ENCODE peak calls at places on chromosomes 11 and 22, in nine cellular contexts. B is A549, K is fibroblast of mammary gland, Q is IMR-90, F is body of pancreas, Y is Calu3, X is spleen, Z is prostate gland, G is B cell. M is an unnamed sample.

GRCh38 chr11:69492201-69492991 is 10.9 kb downstream of the LINC01488 start:
- DNase-seq in K (peak; percentile 43), Y (no peak), F (no peak), B (no peak), Q (peak; percentile 41), Z (no peak), X (peak; percentile 45), G (no peak), M (no peak)

GRCh38 chr11:66685276-66686099 is 7.8 kb upstream of the RBM4B start:
- DNase-seq in F (no peak), Y (no peak), Q (no peak), X (peak; percentile 71), Z (no peak), B (no peak), G (no peak), K (no peak), M (no peak)

GRCh38 chr11:59520741-59521140 is 9.4 kb downstream of the OR4D9 start:
- DNase-seq in K (no peak), B (no peak), G (no peak), Q (no peak), F (no peak), Y (no peak), Z (no peak), X (no peak), M (no peak)

GRCh38 chr11:8577791-8578581 is 16.0 kb downstream of the STK33 start:
- DNase-seq in Y (no peak), K (peak; percentile 56), Z (no peak), B (no peak), G (no peak), X (no peak), F (no peak), Q (peak; percentile 43), M (no peak)

GRCh38 chr11:120129570-120129969 is 8.3 kb downstream of the TRIM29 start:
- DNase-seq in G (no peak), B (no peak), X (peak; percentile 41), Y (no peak), Z (no peak), Q (no peak), F (peak; percentile 8), K (no peak), M (no peak)

GRCh38 chr11:79371152-79371551 is 69.7 kb downstream of the TENM4 start:
- DNase-seq in Y (no peak), B (no peak), X (no peak), Q (no peak), K (no peak), F (no peak), G (no peak), Z (no peak), M (no peak)

GRCh38 chr22:49936018-49936972 is 17.9 kb downstream of the CRELD2 start:
- DNase-seq in B (peak; percentile 86), X (peak; percentile 99), F (peak; percentile 94), Z (peak; percentile 80), Q (peak; percentile 86), G (peak; percentile 98), Y (peak; percentile 91), K (peak; percentile 88), M (no peak)

GRCh38 chr22:35140879-35141745 is 75.2 kb downstream of the ISX start:
- DNase-seq in B (no peak), G (no peak), Z (no peak), Q (no peak), Y (peak; percentile 23), K (no peak), F (no peak), X (peak; percentile 50), M (no peak)

GRCh38 chr22:18078329-18079041 is 695 bp downstream of the PEX26 start:
- DNase-seq in Q (peak; percentile 19), X (peak; percentile 92), G (no peak), Y (peak; percentile 69), B (peak; percentile 25), K (peak; percentile 30), Z (no peak), F (peak; percentile 59), M (no peak)

GRCh38 chr11:28632338-28632737 is 524.1 kb downstream of the METTL15 start:
- DNase-seq in X (no peak), Z (no peak), B (peak; percentile 52), Y (no peak), F (no peak), Q (peak; percentile 55), K (peak; percentile 2), G (no peak), M (no peak)
- TF ChIP-seq CTCF in X (no peak), Z (no peak), B (no peak), Y (no peak), F (no peak), Q (no peak), K (no peak), G (no peak), M (no peak)

GRCh38 chr11:109862808-109863207 is 230.4 kb upstream of the ZC3H12C start:
- DNase-seq in Z (no peak), Y (no peak), X (no peak), K (no peak), Q (no peak), F (no peak), B (no peak), G (no peak), M (no peak)

GRCh38 chr11:109867784-109868183 is 225.4 kb upstream of the ZC3H12C start:
- DNase-seq in X (no peak), K (no peak), F (no peak), G (no peak), Z (no peak), B (no peak), Y (no peak), Q (no peak), M (no peak)

GRCh38 chr11:109864161-109864661 is 229.0 kb upstream of the ZC3H12C start:
- DNase-seq in Y (no peak), B (no peak), Z (no peak), Q (no peak), F (no peak), G (no peak), X (no peak), K (no peak), M (no peak)

GRCh38 chr11:109864834-109865557 is 228.2 kb upstream of the ZC3H12C start:
- DNase-seq in Z (no peak), F (no peak), G (no peak), B (no peak), K (peak; percentile 71), Q (peak; percentile 74), X (no peak), Y (no peak), M (no peak)

DNA sequence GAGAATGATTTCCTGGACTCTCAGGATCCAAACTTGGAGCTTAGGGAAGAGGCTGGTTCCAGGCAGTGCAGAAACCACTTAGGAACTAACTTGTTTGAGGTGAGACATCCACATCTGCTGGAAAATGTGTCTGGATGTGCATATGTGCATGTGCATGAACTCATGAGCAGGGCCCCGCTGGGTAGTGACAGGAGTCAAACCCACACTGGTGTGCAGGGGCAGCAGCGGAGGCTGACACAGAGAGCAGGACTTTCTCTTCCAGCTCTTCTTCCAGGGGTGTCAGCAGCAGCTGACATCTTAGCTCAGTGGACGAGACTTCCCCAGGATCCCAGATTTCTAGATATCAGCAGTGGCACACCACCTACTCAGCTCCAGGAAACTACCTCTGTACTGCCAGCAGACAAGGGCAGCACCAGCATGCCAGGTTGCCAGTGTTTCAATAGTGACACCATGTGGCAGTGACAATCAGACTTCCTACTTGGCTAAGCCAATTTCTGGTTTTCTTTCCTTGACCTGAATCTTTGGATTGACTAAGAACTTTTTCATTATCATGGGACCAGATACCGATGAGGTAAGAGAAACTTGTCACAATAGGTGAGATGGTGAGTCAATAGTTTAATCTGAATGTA is 227.5 kb upstream of the ZC3H12C start:
- DNase-seq in K (no peak), Z (no peak), Q (no peak), X (no peak), F (peak; percentile 50), B (peak; percentile 24), Y (peak; percentile 39), G (no peak), M (no peak)
- TF ChIP-seq CTCF in K (no peak), Z (no peak), Q (no peak), X (peak; percentile 7), F (peak; percentile 46), B (peak; percentile 32), Y (no peak), G (no peak), M (peak; percentile 57)

GRCh38 chr11:19747634-19748280 is 35.1 kb downstream of the NAV2 start:
- DNase-seq in Z (no peak), X (no peak), B (no peak), G (no peak), F (no peak), Y (no peak), Q (no peak), K (no peak), M (no peak)

GRCh38 chr11:19756675-19757475 is 44.2 kb downstream of the NAV2 start:
- DNase-seq in K (no peak), F (no peak), Z (no peak), Q (no peak), G (no peak), Y (no peak), B (no peak), X (no peak), M (no peak)

GRCh38 chr11:19759389-19759788 is 46.8 kb downstream of the NAV2 start:
- DNase-seq in K (no peak), Q (no peak), G (no peak), F (no peak), Z (no peak), X (no peak), B (no peak), Y (no peak), M (no peak)

GRCh38 chr11:19751055-19751454 is 38.4 kb downstream of the NAV2 start:
- DNase-seq in G (no peak), Q (no peak), Z (no peak), Y (no peak), X (no peak), B (no peak), K (no peak), F (no peak), M (no peak)

GRCh38 chr11:19753451-19754041 is 40.9 kb downstream of the NAV2 start:
- DNase-seq in G (no peak), K (no peak), Y (peak; percentile 68), F (no peak), Z (no peak), Q (peak; percentile 38), B (no peak), X (no peak), M (no peak)
- TF ChIP-seq CTCF in G (no peak), K (no peak), Y (no peak), F (no peak), Z (no peak), Q (no peak), B (no peak), X (no peak), M (no peak)

GRCh38 chr11:16120008-16120407 is 236.3 kb downstream of the SOX6 start:
- DNase-seq in K (no peak), B (no peak), X (no peak), Q (no peak), G (no peak), Z (no peak), Y (no peak), F (no peak), M (no peak)

GRCh38 chr11:16126361-16126760 is 230.0 kb downstream of the SOX6 start:
- DNase-seq in Y (peak; percentile 21), K (no peak), Q (peak; percentile 30), Z (no peak), F (no peak), B (no peak), X (no peak), G (no peak), M (no peak)

GRCh38 chr11:16125796-16126195 is 230.6 kb downstream of the SOX6 start:
- DNase-seq in X (no peak), Z (no peak), Q (no peak), G (no peak), Y (no peak), F (no peak), K (no peak), B (no peak), M (no peak)

GRCh38 chr11:16124390-16124789 is 232.0 kb downstream of the SOX6 start:
- DNase-seq in B (no peak), Y (no peak), Q (no peak), F (no peak), Z (no peak), K (no peak), X (no peak), G (no peak), M (no peak)
- TF ChIP-seq CTCF in B (no peak), Y (no peak), Q (no peak), F (no peak), Z (no peak), K (no peak), X (no peak), G (no peak), M (no peak)

M was measured in osteocyte.